ENCODE peak calls at places on chromosomes 3 and 15, in five cellular contexts. One of them, this sample, is unnamed.

GRCh38 chr15:78301813-78302212 is 2.4 kb upstream of the SKIC8 start:
- DNase-seq in GM12891: no peak
- DNase-seq in H1: no peak
- DNase-seq in HepG2: no peak
- DNase-seq in GM12878: no peak
- DNase-seq in this sample: no peak

GRCh38 chr3:52851348-52851747 is 16.5 kb upstream of the MUSTN1 start:
- DNase-seq in HepG2: peak; percentile 58
- DNase-seq in GM12891: peak; percentile 51
- DNase-seq in H1: peak; percentile 53
- DNase-seq in GM12878: no peak
- DNase-seq in this sample: peak; percentile 48

GRCh38 chr3:48739617-48739954 is 22.6 kb upstream of the IP6K2 start:
- DNase-seq in GM12878: no peak
- DNase-seq in HepG2: no peak
- DNase-seq in H1: no peak
- DNase-seq in GM12891: no peak
- DNase-seq in this sample: no peak

GRCh38 chr3:160695906-160696305 is 18.9 kb downstream of the ARL14 start:
- DNase-seq in GM12878: no peak
- DNase-seq in H1: no peak
- DNase-seq in HepG2: no peak
- DNase-seq in GM12891: no peak
- DNase-seq in this sample: no peak

GRCh38 chr15:22884344-22884743 is 45.9 kb downstream of the NIPA2 start:
- DNase-seq in HepG2: peak; percentile 7
- DNase-seq in GM12891: no peak
- DNase-seq in H1: no peak
- DNase-seq in GM12878: no peak
- DNase-seq in this sample: no peak

GRCh38 chr3:28617821-28618220 is 269.2 kb upstream of the AZI2 start:
- DNase-seq in H1: no peak
- DNase-seq in GM12878: no peak
- DNase-seq in GM12891: no peak
- DNase-seq in HepG2: no peak
- DNase-seq in this sample: no peak

GRCh38 chr3:38153986-38154608 is 11.2 kb upstream of the OXSR1 start:
- DNase-seq in GM12891: no peak
- DNase-seq in H1: no peak
- DNase-seq in HepG2: no peak
- DNase-seq in GM12878: no peak
- DNase-seq in this sample: no peak

GRCh38 chr3:40719660-40720287 is 195.0 kb downstream of the ZNF621 start:
- DNase-seq in H1: no peak
- DNase-seq in HepG2: peak; percentile 59
- DNase-seq in GM12891: no peak
- DNase-seq in GM12878: no peak
- DNase-seq in this sample: no peak

GRCh38 chr3:81741214-81741613 is 20.2 kb downstream of the GBE1 start:
- DNase-seq in GM12878: no peak
- DNase-seq in GM12891: no peak
- DNase-seq in H1: no peak
- DNase-seq in HepG2: no peak
- DNase-seq in this sample: no peak

GRCh38 chr3:39296197-39297077 is 16.6 kb upstream of the CX3CR1 start:
- DNase-seq in GM12891: no peak
- DNase-seq in GM12878: no peak
- DNase-seq in H1: no peak
- DNase-seq in HepG2: peak; percentile 32
- DNase-seq in this sample: no peak

GRCh38 chr3:101229681-101230080 is 90.7 kb downstream of the IMPG2 start:
- DNase-seq in GM12878: no peak
- DNase-seq in H1: no peak
- DNase-seq in HepG2: peak; percentile 8
- DNase-seq in GM12891: no peak
- DNase-seq in this sample: no peak

GRCh38 chr3:188780188-188781147 is 391.3 kb upstream of the TPRG1 start:
- DNase-seq in GM12891: no peak
- DNase-seq in HepG2: peak; percentile 4
- DNase-seq in H1: no peak
- DNase-seq in GM12878: no peak
- DNase-seq in this sample: no peak

GRCh38 chr15:69992326-69992725 is 105.4 kb downstream of the TLE3 start:
- DNase-seq in GM12878: no peak
- DNase-seq in H1: no peak
- DNase-seq in GM12891: no peak
- DNase-seq in HepG2: no peak
- DNase-seq in this sample: no peak

GRCh38 chr3:54935869-54936268 is 8.0 kb upstream of the LRTM1 start:
- DNase-seq in HepG2: no peak
- DNase-seq in GM12891: no peak
- DNase-seq in GM12878: no peak
- DNase-seq in H1: no peak
- DNase-seq in this sample: no peak

GRCh38 chr3:52874869-52875588 is 22.3 kb downstream of the STIMATE start:
- DNase-seq in GM12891: no peak
- DNase-seq in HepG2: no peak
- DNase-seq in H1: no peak
- DNase-seq in GM12878: no peak
- DNase-seq in this sample: no peak

GRCh38 chr3:21919383-21919782 is 168.4 kb upstream of the ZNF385D start:
- DNase-seq in H1: no peak
- DNase-seq in GM12891: no peak
- DNase-seq in GM12878: no peak
- DNase-seq in HepG2: no peak
- DNase-seq in this sample: no peak

GRCh38 chr15:72172796-72173195 is 24.8 kb downstream of the GRAMD2A start:
- DNase-seq in GM12891: no peak
- DNase-seq in HepG2: no peak
- DNase-seq in GM12878: no peak
- DNase-seq in H1: no peak
- DNase-seq in this sample: no peak

GRCh38 chr3:146929696-146930095 is 324.6 kb upstream of the PLSCR5 start:
- DNase-seq in H1: no peak
- DNase-seq in GM12891: no peak
- DNase-seq in HepG2: no peak
- DNase-seq in GM12878: no peak
- DNase-seq in this sample: no peak

GRCh38 chr3:130514671-130515070 is 2.3 kb upstream of the COL6A6 start:
- DNase-seq in H1: no peak
- DNase-seq in GM12891: no peak
- DNase-seq in HepG2: no peak
- DNase-seq in GM12878: no peak
- DNase-seq in this sample: no peak

GRCh38 chr3:160448845-160449659 is 534 bp downstream of the TRIM59 start:
- DNase-seq in GM12891: peak; percentile 44
- DNase-seq in H1: no peak
- DNase-seq in GM12878: no peak
- DNase-seq in HepG2: no peak
- DNase-seq in this sample: peak; percentile 45

GRCh38 chr3:42819351-42819965 is 10.2 kb downstream of the ACKR2 start:
- DNase-seq in GM12891: no peak
- DNase-seq in H1: no peak
- DNase-seq in HepG2: peak; percentile 78
- DNase-seq in GM12878: no peak
- DNase-seq in this sample: no peak

GRCh38 chr15:85367741-85368140 is 12.7 kb upstream of the AKAP13 start:
- DNase-seq in GM12878: no peak
- DNase-seq in HepG2: no peak
- DNase-seq in GM12891: no peak
- DNase-seq in H1: no peak
- DNase-seq in this sample: no peak

GRCh38 chr3:42701371-42702065 is 1.1 kb downstream of the HHATL start:
- DNase-seq in HepG2: peak; percentile 27
- DNase-seq in GM12878: no peak
- DNase-seq in GM12891: peak; percentile 69
- DNase-seq in H1: peak; percentile 31
- DNase-seq in this sample: peak; percentile 72

GRCh38 chr3:122092460-122093165 is 37.5 kb downstream of the CD86 start:
- DNase-seq in GM12891: no peak
- DNase-seq in GM12878: no peak
- DNase-seq in HepG2: no peak
- DNase-seq in H1: no peak
- DNase-seq in this sample: no peak

GRCh38 chr3:126355777-126356372 is 1.3 kb downstream of the KLF15 start:
- DNase-seq in GM12891: peak; percentile 45
- DNase-seq in GM12878: no peak
- DNase-seq in HepG2: peak; percentile 94
- DNase-seq in H1: peak; percentile 64
- DNase-seq in this sample: peak; percentile 37
- TF ChIP-seq POLR2A in GM12891: no peak
- TF ChIP-seq POLR2A in GM12878: no peak
- TF ChIP-seq POLR2A in HepG2: peak; percentile 49
- TF ChIP-seq POLR2A in H1: no peak
- TF ChIP-seq POLR2A in this sample: no peak

GRCh38 chr3:50600841-50601591 is 10.6 kb downstream of the CISH start:
- DNase-seq in HepG2: peak; percentile 90
- DNase-seq in GM12891: no peak
- DNase-seq in GM12878: no peak
- DNase-seq in H1: no peak
- DNase-seq in this sample: no peak
- TF ChIP-seq POLR2AphosphoS5 in HepG2: peak; percentile 56
- TF ChIP-seq POLR2AphosphoS5 in GM12891: no peak
- TF ChIP-seq POLR2AphosphoS5 in GM12878: no peak
- TF ChIP-seq POLR2AphosphoS5 in H1: no peak
- TF ChIP-seq POLR2AphosphoS5 in this sample: no peak

DNA sequence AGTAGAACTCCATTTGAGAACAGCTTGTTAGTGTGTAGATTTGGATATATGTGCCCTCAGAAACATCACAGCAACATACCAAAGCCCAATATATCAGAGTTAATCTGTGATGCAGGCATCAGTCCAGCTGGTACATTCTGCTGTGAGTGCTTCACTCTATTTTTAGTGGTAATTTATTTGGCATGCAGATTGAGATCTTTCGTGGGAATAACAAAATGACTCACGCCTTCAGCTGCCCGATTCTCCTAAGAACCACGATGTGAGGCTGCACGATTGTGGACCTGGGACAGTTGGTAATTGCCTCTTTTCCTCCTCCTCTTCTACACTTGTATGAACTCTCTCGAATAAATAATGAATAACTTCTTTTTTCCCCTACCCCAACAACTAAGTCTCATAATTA is 730.8 kb downstream of the SQOR start:
- DNase-seq in HepG2: no peak
- DNase-seq in H1: no peak
- DNase-seq in GM12878: no peak
- DNase-seq in GM12891: no peak
- DNase-seq in this sample: no peak
- TF ChIP-seq TAF1 in HepG2: no peak
- TF ChIP-seq TAF1 in H1: no peak
- TF ChIP-seq TAF1 in GM12878: no peak
- TF ChIP-seq TAF1 in GM12891: no peak
- TF ChIP-seq TAF1 in this sample: no peak

GRCh38 chr3:175512700-175513099 is 653.6 kb downstream of the NAALADL2 start:
- DNase-seq in HepG2: no peak
- DNase-seq in H1: no peak
- DNase-seq in GM12891: no peak
- DNase-seq in GM12878: no peak
- DNase-seq in this sample: no peak
- TF ChIP-seq POLR2A in HepG2: no peak
- TF ChIP-seq POLR2A in H1: no peak
- TF ChIP-seq POLR2A in GM12891: no peak
- TF ChIP-seq POLR2A in GM12878: no peak
- TF ChIP-seq POLR2A in this sample: no peak

DNA sequence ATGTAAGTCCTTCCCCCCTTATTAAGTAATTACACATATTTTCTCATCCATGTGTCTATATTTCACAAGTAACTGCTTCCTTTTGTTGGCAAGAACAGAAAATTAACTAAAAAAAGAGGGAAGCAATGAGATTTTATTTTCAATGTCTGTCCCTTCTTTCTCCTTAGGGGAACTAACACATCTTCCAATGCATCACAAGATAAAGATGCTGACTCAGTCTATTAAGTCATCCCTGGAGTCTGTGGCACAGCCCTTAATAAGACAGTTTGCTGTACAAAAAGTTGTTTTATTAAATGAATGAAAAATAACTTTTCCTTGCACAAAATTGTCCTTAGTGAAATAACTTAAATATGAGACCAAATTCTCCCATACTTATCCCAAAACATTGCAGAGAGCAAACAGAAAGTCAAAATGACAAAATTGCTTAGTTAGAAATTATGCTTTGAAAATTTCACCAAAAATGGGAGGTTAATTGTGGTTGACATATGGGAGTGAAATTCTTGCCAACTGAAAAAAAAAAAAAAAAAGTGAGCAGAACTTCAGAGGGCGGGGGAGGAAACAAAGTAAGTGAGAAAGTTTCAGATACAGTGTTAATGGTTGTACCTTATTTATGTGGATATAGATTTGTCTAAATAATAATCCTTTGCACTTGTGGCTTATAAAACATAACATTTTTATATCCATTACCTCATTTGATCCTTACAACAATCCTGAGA is 91.7 kb upstream of the RAP2B start:
- DNase-seq in H1: no peak
- DNase-seq in GM12878: no peak
- DNase-seq in HepG2: no peak
- DNase-seq in GM12891: no peak
- DNase-seq in this sample: no peak
- TF ChIP-seq POLR2AphosphoS5 in H1: no peak
- TF ChIP-seq POLR2AphosphoS5 in GM12878: no peak
- TF ChIP-seq POLR2AphosphoS5 in HepG2: no peak
- TF ChIP-seq POLR2AphosphoS5 in GM12891: no peak
- TF ChIP-seq POLR2AphosphoS5 in this sample: no peak